ENCODE peak calls at places on chromosomes 4 and X, in nine cellular contexts. R, E, G, L, I, D, K, P and N are unnamed samples.

GRCh38 chr4:119729815-119730643 is 101.4 kb upstream of the PDE5A start:
- DNase-seq in R (peak; percentile 97), E (peak; percentile 55), G (no peak), L (peak; percentile 90), I (peak; percentile 68), D (peak; percentile 73), K (no peak), P (no peak), N (no peak)

GRCh38 chr4:2837904-2838496 is 5.6 kb upstream of the ADD1 start:
- DNase-seq in R (peak; percentile 37), E (peak; percentile 37), G (peak; percentile 70), L (peak; percentile 68), I (no peak), D (peak; percentile 78), K (peak; percentile 75), P (no peak), N (no peak)

GRCh38 chr4:68375667-68376559 is 26.0 kb upstream of the YTHDC1 start:
- DNase-seq in R (peak; percentile 54), E (no peak), G (peak; percentile 49), L (peak; percentile 79), I (peak; percentile 66), D (peak; percentile 64), K (peak; percentile 8), P (peak; percentile 29), N (no peak)

GRCh38 chr4:68904786-68905185 is 46.8 kb downstream of the UGT2A3 start:
- DNase-seq in R (no peak), E (no peak), G (no peak), L (no peak), I (peak; percentile 20), D (no peak), K (no peak), P (no peak), N (no peak)

GRCh38 chr4:80077639-80078038 is 4.6 kb upstream of the ANTXR2 start:
- DNase-seq in R (peak; percentile 65), E (no peak), G (no peak), L (peak; percentile 40), I (no peak), D (peak; percentile 25), K (no peak), P (no peak), N (no peak)

GRCh38 chrX:5870238-5870637 is 358.4 kb downstream of the NLGN4X start:
- DNase-seq in R (peak; percentile 16), E (no peak), G (no peak), L (no peak), I (no peak), D (peak; percentile 2), K (no peak), P (no peak), N (no peak)

GRCh38 chr4:40848251-40848650 is 98.5 kb downstream of the NSUN7 start:
- DNase-seq in R (no peak), E (no peak), G (no peak), L (no peak), I (no peak), D (no peak), K (no peak), P (no peak), N (no peak)

GRCh38 chr4:14856076-14856926 is 146.0 kb upstream of the CPEB2 start:
- DNase-seq in R (peak; percentile 100), E (peak; percentile 58), G (peak; percentile 63), L (peak; percentile 98), I (peak; percentile 4), D (peak; percentile 96), K (no peak), P (no peak), N (no peak)

GRCh38 chr4:15568814-15569213 is 86.3 kb downstream of the FBXL5 start:
- DNase-seq in R (peak; percentile 8), E (no peak), G (no peak), L (no peak), I (no peak), D (no peak), K (no peak), P (no peak), N (no peak)

GRCh38 chrX:140709421-140709846 is at the start of gene LINC00632:
- DNase-seq in R (no peak), E (no peak), G (no peak), L (no peak), I (no peak), D (no peak), K (no peak), P (no peak), N (peak; percentile 23)

DNA sequence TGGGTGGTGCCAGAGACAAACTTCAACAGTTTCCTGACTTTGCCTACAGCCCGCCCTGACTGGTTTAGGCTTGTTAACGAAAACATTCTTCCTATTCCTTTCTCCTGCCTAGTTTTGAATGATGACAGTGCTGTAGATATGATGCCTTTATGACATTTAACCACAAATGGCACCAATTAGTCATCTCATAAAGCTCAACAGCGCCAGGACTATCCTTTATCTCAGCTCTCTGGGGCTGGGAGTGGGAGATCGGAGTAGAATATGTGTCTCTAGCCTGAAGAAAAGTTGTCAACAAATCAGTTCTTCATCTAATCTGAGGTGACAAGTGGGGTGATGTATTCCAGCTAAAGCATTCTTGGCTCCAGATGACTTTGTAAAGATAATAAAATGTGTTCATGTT is 64.6 kb upstream of the SH3RF1 start:
- DNase-seq in R (peak; percentile 86), E (no peak), G (no peak), L (peak; percentile 50), I (no peak), D (peak; percentile 87), K (no peak), P (no peak), N (no peak)
- H3K27ac ChIP-seq in R (no peak overlapping the region), E (no peak overlapping the region), G (no peak overlapping the region), L (peak overlapping the region; percentile 40), I (no peak overlapping the region), D (no peak overlapping the region), K (no peak overlapping the region), P (no peak overlapping the region), N (no peak overlapping the region)

DNA sequence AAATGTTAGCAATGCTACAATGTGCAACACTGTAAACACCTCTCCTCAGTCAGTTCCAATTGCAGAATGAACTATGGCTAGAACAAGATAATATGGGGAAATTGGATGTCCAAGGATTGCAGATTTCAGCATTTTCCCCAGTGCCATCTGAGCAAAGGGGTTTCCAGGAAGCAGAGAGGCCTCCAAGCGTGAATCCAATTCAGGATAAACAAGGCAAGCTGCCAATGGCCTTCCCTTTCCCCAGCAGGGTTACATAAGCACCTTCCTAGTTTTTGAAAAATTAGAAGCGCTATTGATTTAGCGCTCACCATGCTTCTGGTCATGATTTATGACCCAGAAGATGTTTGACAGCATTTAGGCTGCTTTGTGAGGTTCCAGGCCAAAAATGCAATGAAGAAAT is 223.0 kb upstream of the GATB start:
- DNase-seq in R (no peak), E (no peak), G (no peak), L (no peak), I (no peak), D (peak; percentile 0), K (no peak), P (no peak), N (no peak)
- H3K27ac ChIP-seq in R (no peak overlapping the region), E (no peak overlapping the region), G (no peak overlapping the region), L (no peak overlapping the region), I (no peak overlapping the region), D (no peak overlapping the region), K (no peak overlapping the region), P (no peak overlapping the region), N (no peak overlapping the region)

GRCh38 chr4:140213736-140214135 is 59.8 kb upstream of the MAML3 start:
- DNase-seq in R (peak; percentile 71), E (no peak), G (no peak), L (peak; percentile 47), I (no peak), D (no peak), K (no peak), P (no peak), N (no peak)
- H3K27ac ChIP-seq in R (no peak overlapping the region), E (no peak overlapping the region), G (no peak overlapping the region), L (no peak overlapping the region), I (no peak overlapping the region), D (no peak overlapping the region), K (no peak overlapping the region), P (no peak overlapping the region), N (no peak overlapping the region)

GRCh38 chr4:128657638-128658037 is 151.9 kb upstream of the JADE1 start:
- DNase-seq in R (no peak), E (no peak), G (no peak), L (no peak), I (no peak), D (no peak), K (no peak), P (no peak), N (no peak)
- H3K27ac ChIP-seq in R (no peak overlapping the region), E (no peak overlapping the region), G (peak overlapping the region; percentile 40), L (no peak overlapping the region), I (no peak overlapping the region), D (no peak overlapping the region), K (no peak overlapping the region), P (no peak overlapping the region), N (no peak overlapping the region)

GRCh38 chr4:169158860-169159259 is 111.9 kb downstream of the SH3RF1 start:
- DNase-seq in R (no peak), E (no peak), G (no peak), L (no peak), I (no peak), D (no peak), K (no peak), P (no peak), N (no peak)

GRCh38 chr4:169160825-169161224 is 109.9 kb downstream of the SH3RF1 start:
- DNase-seq in R (peak; percentile 56), E (no peak), G (no peak), L (peak; percentile 57), I (no peak), D (peak; percentile 53), K (no peak), P (no peak), N (no peak)

GRCh38 chr4:169156392-169156791 is 114.4 kb downstream of the SH3RF1 start:
- DNase-seq in R (no peak), E (no peak), G (no peak), L (no peak), I (no peak), D (no peak), K (no peak), P (no peak), N (no peak)

GRCh38 chr4:169158046-169158445 is 112.7 kb downstream of the SH3RF1 start:
- DNase-seq in R (no peak), E (no peak), G (no peak), L (no peak), I (no peak), D (no peak), K (no peak), P (no peak), N (no peak)

GRCh38 chr4:169159614-169160013 is 111.1 kb downstream of the SH3RF1 start:
- DNase-seq in R (peak; percentile 90), E (no peak), G (no peak), L (peak; percentile 80), I (no peak), D (peak; percentile 78), K (no peak), P (no peak), N (no peak)
- H3K27ac ChIP-seq in R (peak overlapping the region; percentile 60), E (no peak overlapping the region), G (no peak overlapping the region), L (peak overlapping the region; percentile 70), I (no peak overlapping the region), D (no peak overlapping the region), K (no peak overlapping the region), P (no peak overlapping the region), N (no peak overlapping the region)

GRCh38 chr4:74230902-74231499 is 73.1 kb downstream of the MTHFD2L start:
- DNase-seq in R (peak; percentile 58), E (peak; percentile 52), G (peak; percentile 50), L (peak; percentile 96), I (no peak), D (peak; percentile 84), K (no peak), P (no peak), N (no peak)
- H3K27ac ChIP-seq in R (peak overlapping the region; percentile 0), E (peak overlapping the region; percentile 66), G (peak overlapping the region; percentile 42), L (peak overlapping the region; percentile 88), I (no peak overlapping the region), D (no peak overlapping the region), K (no peak overlapping the region), P (no peak overlapping the region), N (no peak overlapping the region)